ENCODE peak calls at places on chromosome 19, in four cellular contexts. S is A549, U is SK-N-SH, W is GM12878. M is an unnamed sample.

GRCh38 chr19:44677019-44677809 is 5.9 kb downstream of the CEACAM19 start:
- DNase-seq in U (peak), S (peak), W (no peak), M (no peak)

GRCh38 chr19:1837625-1838105 is 10.6 kb downstream of the REXO1 start:
- DNase-seq in U (peak), W (no peak), S (no peak), M (peak)

GRCh38 chr19:16394681-16395375 is 70.2 kb downstream of the KLF2 start:
- DNase-seq in S (no peak), U (no peak), W (no peak), M (no peak)

GRCh38 chr19:53518716-53519115 is 19.2 kb upstream of the ZNF331 start:
- DNase-seq in S (no peak), U (no peak), W (no peak), M (no peak)

GRCh38 chr19:7879102-7879770 is 5.0 kb upstream of the PRR36 start:
- DNase-seq in W (no peak), S (no peak), U (no peak), M (no peak)

GRCh38 chr19:30742981-30743380 is 370.8 kb downstream of the ZNF536 start:
- DNase-seq in S (no peak), W (no peak), U (peak), M (no peak)

GRCh38 chr19:13887529-13887928 is 10.6 kb downstream of the NANOS3 start:
- DNase-seq in U (no peak), S (no peak), W (no peak), M (no peak)

GRCh38 chr19:6983448-6983847 is 37.8 kb downstream of the MBD3L2B start:
- DNase-seq in U (no peak), S (no peak), W (no peak), M (no peak)

GRCh38 chr19:12777217-12778019 is 2.1 kb upstream of the HOOK2 start:
- DNase-seq in W (no peak), U (peak), S (peak), M (peak)

GRCh38 chr19:38266981-38267597 is 2.7 kb downstream of the SPINT2 start:
- DNase-seq in U (no peak), S (peak), W (no peak), M (peak)

GRCh38 chr19:38273499-38273898 is 9.1 kb downstream of the SPINT2 start:
- DNase-seq in U (no peak), W (no peak), S (peak), M (no peak)

GRCh38 chr19:38267780-38268430 is 3.5 kb downstream of the SPINT2 start:
- DNase-seq in U (no peak), W (no peak), S (peak), M (no peak)

GRCh38 chr19:38268539-38268938 is 4.2 kb downstream of the SPINT2 start:
- DNase-seq in S (peak), U (no peak), W (no peak), M (no peak)

DNA sequence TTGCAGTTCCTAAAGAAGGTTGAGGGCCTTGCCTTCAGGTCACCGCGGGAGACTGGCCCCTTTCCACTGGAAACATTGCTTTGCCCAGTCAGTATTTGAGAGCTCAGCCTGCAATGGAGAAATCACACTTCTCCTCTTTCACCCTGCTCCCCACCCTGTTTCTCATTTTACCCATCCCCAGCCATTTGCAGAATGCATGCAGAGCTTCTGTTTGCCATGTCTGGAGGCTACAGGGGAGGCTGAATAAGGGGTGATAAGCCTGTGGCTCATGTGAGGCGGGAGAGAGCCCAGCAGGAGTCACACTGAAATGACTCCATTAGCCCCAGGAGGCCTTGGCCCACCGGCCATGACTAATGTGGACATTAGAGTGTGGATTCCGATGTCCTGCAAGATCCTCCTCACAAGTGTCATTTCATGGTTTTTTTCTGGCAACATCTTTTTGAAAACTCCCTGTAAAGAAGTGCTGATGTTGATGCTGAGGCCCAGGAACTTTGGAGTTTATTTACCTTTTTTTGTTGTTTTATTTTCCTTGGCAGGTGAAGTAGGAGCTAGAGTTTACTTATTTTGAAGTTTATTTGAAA is 6.3 kb downstream of the SPINT2 start:
- DNase-seq in W (no peak), S (peak), U (no peak), M (no peak)
- TF ChIP-seq EP300 in W (no peak), S (peak), U (no peak), M (no peak)

GRCh38 chr19:5143471-5144411 is 174.8 kb downstream of the KDM4B start:
- DNase-seq in U (no peak), S (no peak), W (no peak), M (no peak)
- TF ChIP-seq PBX3 in U (no peak), S (no peak), W (no peak), M (no peak)

DNA sequence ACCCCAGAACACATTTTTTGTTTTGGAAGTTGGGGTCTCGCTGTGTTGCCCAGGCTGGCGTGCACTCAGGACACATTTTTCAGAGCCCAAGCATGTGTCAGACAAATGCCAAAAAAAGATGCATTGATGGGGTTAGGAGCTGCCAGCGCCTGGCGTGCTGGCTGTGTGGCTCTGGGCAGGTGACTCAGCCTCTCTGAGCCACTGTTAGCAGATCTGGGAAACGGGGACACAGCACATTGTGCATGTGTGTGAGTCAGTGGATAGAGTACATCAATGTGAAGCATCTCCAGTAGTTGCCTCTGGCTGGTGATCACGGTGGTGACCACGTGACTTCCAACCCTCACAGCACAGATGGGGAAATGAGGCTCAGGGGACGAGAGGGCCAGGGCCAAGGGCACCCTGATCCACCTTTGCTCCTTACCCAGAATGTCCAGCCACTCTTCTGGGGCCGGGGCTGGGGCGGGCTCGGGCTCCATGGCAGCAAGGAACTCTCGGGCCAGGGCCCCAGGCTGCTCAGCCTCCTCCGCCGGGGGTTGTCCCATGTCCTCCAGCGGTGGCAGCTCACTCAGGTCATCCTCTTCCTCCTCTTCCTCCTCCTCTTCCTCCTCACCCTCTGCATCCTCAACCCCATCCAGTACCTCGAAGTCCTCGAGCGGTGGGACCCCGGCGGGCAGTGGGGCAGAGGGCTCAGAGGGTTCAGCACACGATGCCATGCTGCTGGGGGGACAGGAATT is 1.9 kb downstream of the FKBP8 start:
- DNase-seq in S (no peak), W (no peak), U (no peak), M (no peak)
- TF ChIP-seq EP300 in S (no peak), W (no peak), U (no peak), M (no peak)

GRCh38 chr19:3397266-3398022 is 31.1 kb downstream of the NFIC start:
- DNase-seq in U (peak), W (no peak), S (peak), M (peak)
- TF ChIP-seq PBX3 in U (no peak), W (no peak), S (no peak), M (no peak)